ENCODE peak calls at places on chromosome 18, in six cellular contexts. Z is GF-D8, V is GM23248, M is M059J, E is breast epithelium, A is hippocampal formation. N is an unnamed sample.

GRCh38 chr18:45974088-45974536 is 7.0 kb upstream of the EPG5 start:
- DNase-seq in A (peak; percentile 18), V (peak; percentile 86), E (no peak), M (peak; percentile 77), Z (peak; percentile 92), N (peak; percentile 81)

GRCh38 chr18:78582898-78583738 is 396.5 kb upstream of the SALL3 start:
- DNase-seq in Z (no peak), V (no peak), A (no peak), M (no peak), E (no peak), N (no peak)

GRCh38 chr18:8218263-8218662 is 391.0 kb upstream of the RAB12 start:
- DNase-seq in E (no peak), A (no peak), V (no peak), M (no peak), Z (no peak), N (no peak)

GRCh38 chr18:35005963-35006577 is 35.1 kb upstream of the MAPRE2 start:
- DNase-seq in A (peak; percentile 9), Z (peak; percentile 52), M (peak; percentile 72), E (no peak), V (peak; percentile 74), N (peak; percentile 81)

GRCh38 chr18:42860011-42860410 is 255.5 kb downstream of the RIT2 start:
- DNase-seq in E (no peak), A (no peak), V (no peak), Z (no peak), M (peak; percentile 53), N (no peak)

GRCh38 chr18:519019-519879 is 18.7 kb upstream of the COLEC12 start:
- DNase-seq in V (peak; percentile 45), Z (peak; percentile 84), A (peak; percentile 31), E (no peak), M (peak; percentile 68), N (peak; percentile 61)

GRCh38 chr18:7000484-7001096 is 117.0 kb downstream of the LAMA1 start:
- DNase-seq in V (peak; percentile 56), Z (no peak), M (peak; percentile 55), E (no peak), A (no peak), N (peak; percentile 7)

GRCh38 chr18:22167471-22168151 is 1.8 kb upstream of the GATA6 start:
- DNase-seq in A (no peak), Z (no peak), M (peak; percentile 30), E (no peak), V (peak; percentile 46), N (no peak)

GRCh38 chr18:45528712-45529336 is 86.5 kb upstream of the SLC14A2 start:
- DNase-seq in M (no peak), Z (no peak), A (no peak), E (no peak), V (no peak), N (no peak)

GRCh38 chr18:60331890-60332289 is 40.7 kb downstream of the MC4R start:
- DNase-seq in E (no peak), V (no peak), A (no peak), M (no peak), Z (no peak), N (no peak)

GRCh38 chr18:78566720-78567119 is 412.9 kb upstream of the SALL3 start:
- DNase-seq in E (no peak), V (no peak), M (no peak), Z (no peak), A (no peak), N (no peak)

GRCh38 chr18:8705941-8706544 is 687 bp downstream of the MTCL1 start:
- DNase-seq in E (no peak), M (peak; percentile 31), Z (no peak), V (peak; percentile 65), A (peak; percentile 27), N (peak; percentile 21)

GRCh38 chr18:55334875-55335274 is 253.1 kb downstream of the TCF4 start:
- DNase-seq in E (no peak), M (no peak), Z (no peak), A (no peak), V (no peak), N (no peak)

GRCh38 chr18:55651236-55651635 is 63.2 kb upstream of the TCF4 start:
- DNase-seq in A (no peak), V (peak; percentile 10), Z (no peak), M (no peak), E (no peak), N (no peak)

GRCh38 chr18:67733094-67733493 is 216.6 kb upstream of the DSEL start:
- DNase-seq in Z (no peak), V (peak; percentile 95), M (peak; percentile 68), A (no peak), E (no peak), N (no peak)

GRCh38 chr18:37375181-37375580 is 190.4 kb downstream of the CELF4 start:
- DNase-seq in E (no peak), A (no peak), V (no peak), M (no peak), Z (no peak), N (no peak)

GRCh38 chr18:58630071-58630470 is 1.2 kb upstream of the ALPK2 start:
- DNase-seq in Z (no peak), E (no peak), A (no peak), M (no peak), V (no peak), N (no peak)

GRCh38 chr18:55783921-55784320 is 195.9 kb upstream of the TCF4 start:
- DNase-seq in Z (no peak), E (no peak), V (no peak), A (no peak), M (no peak), N (no peak)

GRCh38 chr18:58507881-58508280 is 121.0 kb downstream of the ALPK2 start:
- DNase-seq in E (no peak), M (no peak), V (no peak), A (no peak), Z (no peak), N (no peak)

GRCh38 chr18:12312936-12313335 is 4.9 kb downstream of the TUBB6 start:
- DNase-seq in A (no peak), Z (no peak), E (no peak), V (peak; percentile 46), M (no peak), N (no peak)

GRCh38 chr18:37554399-37554787 is 11.2 kb downstream of the CELF4 start:
- DNase-seq in E (no peak), A (no peak), Z (no peak), V (no peak), M (no peak), N (no peak)

GRCh38 chr18:37453754-37454153 is 111.8 kb downstream of the CELF4 start:
- DNase-seq in M (no peak), Z (no peak), A (no peak), V (no peak), E (no peak), N (no peak)

GRCh38 chr18:12359515-12359927 is 17.5 kb downstream of the AFG3L2 start:
- DNase-seq in M (no peak), A (no peak), V (peak; percentile 16), E (no peak), Z (no peak), N (no peak)

GRCh38 chr18:4455113-4455811 is at the start of gene DLGAP1:
- DNase-seq in M (no peak), E (peak; percentile 60), V (peak; percentile 19), Z (no peak), A (peak; percentile 44), N (peak; percentile 65)

GRCh38 chr18:78713064-78713463 is 266.6 kb upstream of the SALL3 start:
- DNase-seq in E (peak; percentile 15), Z (no peak), M (no peak), A (no peak), V (no peak), N (no peak)